ENCODE peak calls at places on chromosome 18, in eight cellular contexts. R, F, E, U, A, K, X and P are unnamed samples.

GRCh38 chr18:58378980-58379379 is 249.9 kb downstream of the ALPK2 start:
- ATAC-seq in R (no peak), X (peak; percentile 60), K (no peak), U (no peak), E (no peak), A (no peak), F (no peak), P (no peak)

GRCh38 chr18:79139206-79139605 is 70.0 kb downstream of the ATP9B start:
- ATAC-seq in F (no peak), E (peak; percentile 49), R (peak; percentile 99), A (no peak), K (peak; percentile 64), U (no peak), X (no peak), P (peak; percentile 63)

GRCh38 chr18:3059272-3059671 is 46.3 kb upstream of the LPIN2 start:
- ATAC-seq in F (no peak), U (no peak), A (peak; percentile 31), E (no peak), K (no peak), X (no peak), R (peak; percentile 47), P (no peak)

GRCh38 chr18:28281400-28281799 is 104.5 kb upstream of the CDH2 start:
- ATAC-seq in K (no peak), F (no peak), A (no peak), U (no peak), E (no peak), R (no peak), X (no peak), P (no peak)

GRCh38 chr18:73975266-73975665 is 172.4 kb downstream of the FBXO15 start:
- ATAC-seq in A (no peak), U (no peak), R (no peak), E (peak; percentile 65), X (no peak), F (no peak), K (peak; percentile 90), P (peak; percentile 23)

GRCh38 chr18:35577045-35577848 is 4.3 kb upstream of the GALNT1 start:
- ATAC-seq in F (no peak), K (peak; percentile 89), A (no peak), X (no peak), R (no peak), E (peak; percentile 79), U (no peak), P (peak; percentile 78)

GRCh38 chr18:36829362-36830140 is 624 bp downstream of the KIAA1328 start:
- ATAC-seq in U (peak; percentile 2), X (peak; percentile 69), E (no peak), A (peak; percentile 63), F (peak; percentile 1), R (no peak), K (no peak), P (no peak)

GRCh38 chr18:75229437-75229836 is 18.8 kb downstream of the TSHZ1 start:
- ATAC-seq in X (no peak), A (no peak), F (no peak), U (no peak), K (no peak), E (no peak), R (peak; percentile 60), P (no peak)

GRCh38 chr18:31297248-31297647 is 20.7 kb upstream of the DSG1 start:
- ATAC-seq in U (no peak), F (no peak), E (no peak), A (no peak), X (no peak), R (no peak), K (no peak), P (no peak)

GRCh38 chr18:25896178-25896780 is 194.1 kb downstream of the SS18 start:
- ATAC-seq in A (peak; percentile 58), E (peak; percentile 42), X (no peak), F (no peak), K (no peak), U (peak; percentile 52), R (no peak), P (no peak)

GRCh38 chr18:57050314-57050949 is 96.5 kb upstream of the BOD1L2 start:
- ATAC-seq in F (no peak), U (no peak), K (no peak), X (no peak), A (no peak), E (no peak), R (no peak), P (no peak)

GRCh38 chr18:23938046-23938756 is 76.4 kb upstream of the TTC39C start:
- ATAC-seq in E (peak; percentile 54), K (peak; percentile 70), X (no peak), A (no peak), R (peak; percentile 47), F (no peak), U (no peak), P (peak; percentile 55)

GRCh38 chr18:3594760-3595241 is 144.8 kb downstream of the TGIF1 start:
- ATAC-seq in U (peak; percentile 18), F (no peak), K (peak; percentile 6), X (peak; percentile 33), A (no peak), R (no peak), E (peak; percentile 3), P (peak; percentile 2)

GRCh38 chr18:2236232-2236631 is 335.1 kb downstream of the METTL4 start:
- ATAC-seq in K (no peak), F (no peak), X (no peak), E (no peak), R (no peak), U (no peak), A (no peak), P (no peak)

GRCh38 chr18:54209471-54210180 is 14.8 kb downstream of the MBD2 start:
- ATAC-seq in K (peak; percentile 93), E (peak; percentile 88), F (no peak), R (no peak), X (no peak), A (no peak), U (no peak), P (peak; percentile 95)

GRCh38 chr18:56257215-56257614 is 381.2 kb downstream of the TXNL1 start:
- ATAC-seq in U (peak; percentile 52), F (no peak), X (no peak), K (no peak), A (peak; percentile 74), E (peak; percentile 72), R (no peak), P (no peak)